ENCODE peak calls at places on chromosome 4, in four cellular contexts. One of them, this sample, is unnamed.

GRCh38 chr4:89134775-89135319 is 23.5 kb downstream of the TIGD2 start:
- DNase-seq in SK-N-SH: no peak
- DNase-seq in kidney: no peak
- DNase-seq in CD8-positive, alpha-beta T cell: no peak
- DNase-seq in this sample: no peak

GRCh38 chr4:182174979-182175378 is 68.2 kb upstream of the TENM3 start:
- DNase-seq in SK-N-SH: no peak
- DNase-seq in kidney: no peak
- DNase-seq in CD8-positive, alpha-beta T cell: no peak
- DNase-seq in this sample: peak

GRCh38 chr4:76584235-76585152 is 149.5 kb downstream of the SHROOM3 start:
- DNase-seq in SK-N-SH: no peak
- DNase-seq in kidney: no peak
- DNase-seq in CD8-positive, alpha-beta T cell: no peak
- DNase-seq in this sample: no peak

GRCh38 chr4:110945600-110945999 is 322.7 kb upstream of the PITX2 start:
- DNase-seq in SK-N-SH: no peak
- DNase-seq in kidney: peak
- DNase-seq in CD8-positive, alpha-beta T cell: no peak
- DNase-seq in this sample: no peak

GRCh38 chr4:19729873-19730735 is 521.6 kb upstream of the SLIT2 start:
- DNase-seq in SK-N-SH: no peak
- DNase-seq in kidney: no peak
- DNase-seq in CD8-positive, alpha-beta T cell: no peak
- DNase-seq in this sample: no peak

GRCh38 chr4:165873298-165874071 is 448 bp downstream of the TLL1 start:
- DNase-seq in SK-N-SH: peak
- DNase-seq in kidney: peak
- DNase-seq in CD8-positive, alpha-beta T cell: no peak
- DNase-seq in this sample: peak

GRCh38 chr4:663438-664428 is 10.3 kb downstream of the ATP5ME start:
- DNase-seq in SK-N-SH: peak
- DNase-seq in kidney: peak
- DNase-seq in CD8-positive, alpha-beta T cell: peak
- DNase-seq in this sample: peak

GRCh38 chr4:145502809-145503208 is 21.2 kb downstream of the SMAD1 start:
- DNase-seq in SK-N-SH: no peak
- DNase-seq in kidney: no peak
- DNase-seq in CD8-positive, alpha-beta T cell: no peak
- DNase-seq in this sample: no peak

GRCh38 chr4:94528792-94529451 is 77.2 kb downstream of the PDLIM5 start:
- DNase-seq in SK-N-SH: no peak
- DNase-seq in kidney: no peak
- DNase-seq in CD8-positive, alpha-beta T cell: no peak
- DNase-seq in this sample: no peak

GRCh38 chr4:81214144-81214517 is 891 bp downstream of the PRKG2 start:
- DNase-seq in SK-N-SH: no peak
- DNase-seq in kidney: no peak
- DNase-seq in CD8-positive, alpha-beta T cell: no peak
- DNase-seq in this sample: no peak

GRCh38 chr4:163540977-163541376 is 46.5 kb downstream of the TMA16 start:
- DNase-seq in SK-N-SH: no peak
- DNase-seq in kidney: no peak
- DNase-seq in CD8-positive, alpha-beta T cell: no peak
- DNase-seq in this sample: no peak

GRCh38 chr4:7676376-7676775 is 241.6 kb upstream of the PSAPL1 start:
- DNase-seq in SK-N-SH: no peak
- DNase-seq in kidney: no peak
- DNase-seq in CD8-positive, alpha-beta T cell: no peak
- DNase-seq in this sample: no peak

GRCh38 chr4:6892190-6892908 is 17.3 kb upstream of the TBC1D14 start:
- DNase-seq in SK-N-SH: no peak
- DNase-seq in kidney: peak
- DNase-seq in CD8-positive, alpha-beta T cell: peak
- DNase-seq in this sample: no peak